ENCODE peak calls at places on chromosomes 4 and X, in six cellular contexts. V is endothelial cell, P is psoas muscle, E is fibroblast of lung, D is Caco-2, Q is fibroblast of pulmonary artery. G is an unnamed sample.
A peak's percentile ranks its signal among the peaks of the same experiment; 100 is the strongest.

GRCh38 chrX:55057691-55058249 is 17.1 kb upstream of the PAGE2B start:
- DNase-seq in V (peak; percentile 7), P (no peak), E (peak; percentile 46), D (peak; percentile 33), Q (peak; percentile 62), G (no peak)

GRCh38 chr4:165472943-165473676 is 94.3 kb downstream of the CPE start:
- DNase-seq in V (no peak), P (no peak), E (no peak), D (no peak), Q (no peak), G (no peak)

GRCh38 chr4:94766856-94767255 is 9.1 kb downstream of the BMPR1B start:
- DNase-seq in V (no peak), P (no peak), E (no peak), D (no peak), Q (no peak), G (peak; percentile 43)

GRCh38 chr4:128454281-128455075 is 166.9 kb upstream of the PGRMC2 start:
- DNase-seq in V (peak; percentile 64), P (peak; percentile 84), E (peak; percentile 96), D (peak; percentile 78), Q (peak; percentile 97), G (peak; percentile 78)

GRCh38 chr4:21790437-21791029 is 158.0 kb downstream of the KCNIP4 start:
- DNase-seq in V (no peak), P (no peak), E (peak; percentile 77), D (peak; percentile 39), Q (peak; percentile 74), G (no peak)

GRCh38 chrX:101483705-101484104 is 1.6 kb upstream of the ARMCX4 start:
- DNase-seq in V (no peak), P (no peak), E (no peak), D (no peak), Q (peak; percentile 0), G (no peak)

GRCh38 chr4:182928061-182928460 is 10.9 kb upstream of the DCTD start:
- DNase-seq in V (peak; percentile 32), P (no peak), E (no peak), D (no peak), Q (no peak), G (no peak)

GRCh38 chr4:42482516-42483327 is 85.4 kb downstream of the SHISA3 start:
- DNase-seq in V (no peak), P (no peak), E (peak; percentile 9), D (no peak), Q (no peak), G (no peak)

GRCh38 chr4:1736820-1737219 is 15.5 kb downstream of the TACC3 start:
- DNase-seq in V (no peak), P (no peak), E (no peak), D (no peak), Q (no peak), G (no peak)

GRCh38 chr4:16206848-16207247 is 19.4 kb downstream of the TAPT1 start:
- DNase-seq in V (no peak), P (no peak), E (no peak), D (no peak), Q (no peak), G (no peak)

GRCh38 chrX:118652717-118653116 is 74.7 kb upstream of the IL13RA1 start:
- DNase-seq in V (no peak), P (no peak), E (peak; percentile 18), D (peak; percentile 46), Q (peak; percentile 43), G (peak; percentile 17)

GRCh38 chrX:135632353-135632752 is 81.1 kb upstream of the CT45A1 start:
- DNase-seq in V (no peak), P (no peak), E (no peak), D (no peak), Q (no peak), G (no peak)

GRCh38 chrX:5306654-5307121 is 922.0 kb downstream of the NLGN4X start:
- DNase-seq in V (no peak), P (no peak), E (no peak), D (no peak), Q (no peak), G (no peak)

GRCh38 chrX:65587616-65588526 is 53.3 kb upstream of the LAS1L start:
- DNase-seq in V (no peak), P (peak; percentile 75), E (peak; percentile 80), D (no peak), Q (peak; percentile 80), G (peak; percentile 21)

GRCh38 chr4:184019084-184019483 is 114.0 kb downstream of the STOX2 start:
- DNase-seq in V (no peak), P (no peak), E (peak; percentile 50), D (no peak), Q (peak; percentile 9), G (no peak)

GRCh38 chr4:165383757-165384156 is 4.9 kb downstream of the CPE start:
- DNase-seq in V (no peak), P (no peak), E (peak; percentile 52), D (no peak), Q (no peak), G (no peak)

GRCh38 chr4:122583906-122584305 is 37.0 kb downstream of the IL21 start:
- DNase-seq in V (no peak), P (no peak), E (peak; percentile 72), D (no peak), Q (peak; percentile 72), G (peak; percentile 79)

GRCh38 chr4:25403699-25404098 is 26.6 kb downstream of the ANAPC4 start:
- DNase-seq in V (no peak), P (no peak), E (no peak), D (no peak), Q (no peak), G (no peak)

GRCh38 chr4:25401066-25401465 is 24.0 kb downstream of the ANAPC4 start:
- DNase-seq in V (no peak), P (no peak), E (no peak), D (peak; percentile 9), Q (no peak), G (no peak)

GRCh38 chr4:25402521-25402920 is 25.5 kb downstream of the ANAPC4 start:
- DNase-seq in V (no peak), P (no peak), E (no peak), D (no peak), Q (peak; percentile 43), G (peak; percentile 23)

GRCh38 chr4:25397305-25397704 is 20.2 kb downstream of the ANAPC4 start:
- DNase-seq in V (no peak), P (no peak), E (no peak), D (no peak), Q (no peak), G (no peak)

GRCh38 chr4:25399502-25399901 is 22.4 kb downstream of the ANAPC4 start:
- DNase-seq in V (no peak), P (no peak), E (no peak), D (no peak), Q (no peak), G (no peak)
- TF ChIP-seq CTCF in V (no peak), P (no peak), E (no peak), D (no peak), Q (no peak), G (no peak)

DNA sequence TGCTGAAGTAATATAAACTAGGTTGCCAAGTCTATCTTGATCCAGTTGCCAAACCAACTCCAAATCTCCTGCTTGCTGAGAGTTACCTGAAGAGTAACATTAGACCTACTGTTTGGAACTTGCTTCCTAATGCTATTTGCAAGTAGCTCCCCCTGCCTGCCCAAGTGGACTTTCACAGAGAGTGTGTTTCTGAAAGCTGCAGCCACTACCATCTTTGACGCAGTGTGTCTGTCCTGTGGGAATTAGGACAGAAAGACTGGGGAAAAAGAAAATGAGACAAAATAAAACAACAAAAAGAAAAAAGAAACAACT is 195.0 kb upstream of the HS3ST1 start:
- DNase-seq in V (peak; percentile 5), P (no peak), E (peak; percentile 37), D (peak; percentile 39), Q (peak; percentile 49), G (no peak)
- TF ChIP-seq CTCF in V (no peak), P (no peak), E (no peak), D (peak; percentile 46), Q (peak; percentile 57), G (peak; percentile 11)

DNA sequence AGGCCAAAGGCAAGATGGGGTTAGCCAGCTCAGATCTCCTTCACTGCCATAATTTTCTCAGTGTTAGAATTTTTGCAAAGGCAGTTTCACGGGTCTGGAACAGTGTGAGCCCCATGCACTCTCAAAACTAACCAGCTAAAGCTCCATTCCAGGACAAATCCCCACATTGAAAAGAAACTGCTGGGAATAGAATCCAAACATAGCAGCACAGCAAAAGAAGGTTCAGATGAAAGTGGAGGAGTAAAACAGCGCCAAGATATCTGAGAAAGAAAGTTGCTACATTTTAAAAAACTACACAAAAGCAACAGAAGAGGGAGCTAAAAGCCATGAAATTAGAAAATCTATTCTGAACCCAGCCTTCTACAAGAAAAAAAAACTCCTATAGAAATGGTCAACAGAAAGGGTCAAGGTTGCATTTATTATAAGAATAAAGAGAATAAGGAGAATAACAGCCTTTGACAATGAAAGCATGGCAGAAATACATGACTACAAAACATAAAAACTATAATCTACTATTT is 39.6 kb upstream of the SLC7A3 start:
- DNase-seq in V (no peak), P (no peak), E (peak; percentile 36), D (no peak), Q (peak; percentile 37), G (no peak)
- TF ChIP-seq CTCF in V (no peak), P (no peak), E (peak; percentile 15), D (no peak), Q (peak; percentile 34), G (peak; percentile 35)

DNA sequence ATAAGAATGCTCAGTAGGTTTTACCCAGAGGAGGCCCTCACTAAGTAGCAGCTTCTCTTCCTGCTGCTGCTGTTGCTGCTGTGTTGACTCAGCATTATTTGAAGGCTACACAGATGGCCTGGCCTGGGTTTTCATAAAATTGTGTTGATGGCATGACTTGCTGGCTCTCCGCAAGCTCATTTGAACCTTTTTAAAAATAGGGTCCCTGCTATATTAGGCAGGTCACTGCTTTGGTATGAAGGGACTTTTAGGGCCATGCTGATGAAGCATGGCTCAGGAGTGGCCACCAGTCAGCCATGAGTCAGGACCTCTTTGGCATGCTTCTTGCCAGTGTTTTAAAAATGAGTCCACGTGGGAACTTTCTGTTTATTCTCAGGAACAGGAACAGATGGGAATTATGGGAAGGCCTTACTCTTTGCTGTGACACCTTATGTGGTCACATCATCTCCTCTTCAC is 128.7 kb downstream of the MID1IP1 start:
- DNase-seq in V (no peak), P (peak; percentile 19), E (peak; percentile 63), D (no peak), Q (peak; percentile 14), G (peak; percentile 42)
- TF ChIP-seq CTCF in V (no peak), P (no peak), E (no peak), D (no peak), Q (no peak), G (no peak)

GRCh38 chr4:173318648-173319211 is 15.4 kb downstream of the HMGB2 start:
- DNase-seq in V (no peak), P (no peak), E (peak; percentile 80), D (no peak), Q (peak; percentile 77), G (no peak)
- TF ChIP-seq CTCF in V (peak; percentile 73), P (peak; percentile 66), E (no peak), D (peak; percentile 39), Q (peak; percentile 17), G (peak; percentile 22)

GRCh38 chr4:3352505-3352904 is 59.7 kb downstream of the RGS12 start:
- DNase-seq in V (no peak), P (no peak), E (no peak), D (no peak), Q (no peak), G (no peak)
- TF ChIP-seq CTCF in V (no peak), P (no peak), E (no peak), D (no peak), Q (no peak), G (no peak)

GRCh38 chr4:112348488-112349158 is 51.5 kb downstream of the ALPK1 start:
- DNase-seq in V (peak; percentile 42), P (peak; percentile 72), E (peak; percentile 89), D (peak; percentile 34), Q (peak; percentile 77), G (peak; percentile 43)
- TF ChIP-seq CTCF in V (no peak), P (peak; percentile 22), E (peak; percentile 26), D (peak; percentile 12), Q (peak; percentile 32), G (peak; percentile 42)

GRCh38 chr4:152983221-152983620 is 47.1 kb downstream of the FHDC1 start:
- DNase-seq in V (peak; percentile 40), P (no peak), E (no peak), D (peak; percentile 20), Q (no peak), G (no peak)
- TF ChIP-seq CTCF in V (no peak), P (no peak), E (no peak), D (no peak), Q (no peak), G (no peak)